ENCODE peak calls at places on chromosomes 16 and 17, in five cellular contexts. E is sigmoid colon, C is transverse colon, O is esophagus muscularis mucosa, Y is A549. R is an unnamed sample.

GRCh38 chr16:71746442-71747046 is 22.0 kb upstream of the PHLPP2 start:
- DNase-seq in E (no peak), C (no peak), O (no peak), Y (peak), R (no peak)

GRCh38 chr16:4501071-4501478 is 24.9 kb downstream of the HMOX2 start:
- DNase-seq in E (no peak), C (no peak), O (no peak), Y (no peak), R (no peak)

GRCh38 chr16:15510992-15511391 is 76.6 kb downstream of the BMERB1 start:
- DNase-seq in E (no peak), C (no peak), O (no peak), Y (no peak), R (no peak)

GRCh38 chr16:78773316-78773715 is 673.9 kb downstream of the WWOX start:
- DNase-seq in E (no peak), C (no peak), O (no peak), Y (no peak), R (no peak)

GRCh38 chr16:20056436-20056835 is 17.3 kb downstream of the GPR139 start:
- DNase-seq in E (no peak), C (no peak), O (no peak), Y (no peak), R (no peak)

GRCh38 chr16:87806246-87806607 is 40.4 kb upstream of the KLHDC4 start:
- DNase-seq in E (no peak), C (peak), O (no peak), Y (no peak), R (no peak)

GRCh38 chr16:54171855-54172537 is 114.6 kb downstream of the IRX3 start:
- DNase-seq in E (no peak), C (no peak), O (no peak), Y (no peak), R (no peak)

GRCh38 chr17:60524463-60525346 is 1.3 kb downstream of the APPBP2 start:
- DNase-seq in E (no peak), C (no peak), O (peak), Y (no peak), R (no peak)

GRCh38 chr16:14509055-14509454 is 121.0 kb downstream of the PARN start:
- DNase-seq in E (no peak), C (no peak), O (no peak), Y (peak), R (no peak)

GRCh38 chr16:27330542-27330941 is 16.8 kb downstream of the IL4R start:
- DNase-seq in E (peak), C (peak), O (peak), Y (peak), R (no peak)

DNA sequence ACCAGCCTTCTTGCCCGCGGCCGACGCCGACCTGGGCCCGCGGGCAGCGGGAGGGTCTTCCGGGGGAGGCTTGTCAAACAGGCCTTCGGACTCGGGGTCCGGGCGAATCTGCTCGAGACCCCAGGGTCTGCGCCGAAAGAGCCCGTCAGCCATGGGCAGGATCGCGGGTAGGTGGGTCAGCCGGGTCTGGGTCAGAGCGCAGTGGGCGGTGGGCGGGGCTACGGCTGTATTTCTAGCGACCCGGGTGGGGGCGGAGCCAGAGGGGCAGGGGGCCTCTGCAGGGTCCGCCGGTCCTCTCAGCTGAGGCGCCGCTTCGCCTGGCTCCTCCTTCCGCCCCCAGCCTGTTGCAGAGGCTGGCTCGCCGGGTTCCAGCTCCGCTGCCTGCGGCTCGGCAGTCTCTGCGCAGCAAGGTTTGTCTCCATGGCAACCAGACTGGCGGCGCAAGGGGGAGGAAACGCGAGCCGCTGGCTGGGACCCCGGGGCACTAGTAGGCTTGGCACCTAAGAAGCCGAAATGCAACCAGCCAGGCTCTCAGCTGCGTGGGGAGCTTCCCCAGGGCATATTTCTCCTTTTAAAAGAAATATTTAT is 14.5 kb downstream of the MIS12 start:
- DNase-seq in E (peak), C (peak), O (no peak), Y (peak), R (peak)
- TF ChIP-seq EP300 in E (no peak), C (no peak), O (no peak), Y (no peak), R (no peak)

GRCh38 chr17:79026345-79027273 is 2.6 kb downstream of the C1QTNF1 start:
- DNase-seq in E (peak), C (peak), O (no peak), Y (peak), R (no peak)
- TF ChIP-seq EP300 in E (no peak), C (peak), O (peak), Y (no peak), R (no peak)

DNA sequence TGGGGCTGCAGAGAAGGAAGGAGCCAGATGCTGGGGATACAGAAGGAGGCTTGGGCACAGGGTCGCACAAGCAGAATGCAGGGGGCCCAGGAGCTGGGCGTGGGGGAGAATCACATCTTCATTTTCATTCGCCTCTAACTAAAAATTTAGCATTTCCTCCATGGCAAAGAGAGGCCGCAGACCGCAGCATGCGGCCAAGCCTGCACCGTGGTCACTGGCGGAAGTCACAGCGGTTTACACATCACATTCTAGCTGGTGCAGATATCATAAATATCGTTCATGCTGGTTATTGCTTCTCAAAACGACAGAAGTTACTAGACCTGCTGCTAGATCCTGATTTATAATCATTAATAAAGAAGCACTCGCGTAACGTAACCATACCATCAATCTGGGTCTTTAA is 162.0 kb downstream of the NTN1 start:
- DNase-seq in E (no peak), C (no peak), O (no peak), Y (no peak), R (no peak)
- TF ChIP-seq EP300 in E (no peak), C (no peak), O (no peak), Y (no peak), R (no peak)

DNA sequence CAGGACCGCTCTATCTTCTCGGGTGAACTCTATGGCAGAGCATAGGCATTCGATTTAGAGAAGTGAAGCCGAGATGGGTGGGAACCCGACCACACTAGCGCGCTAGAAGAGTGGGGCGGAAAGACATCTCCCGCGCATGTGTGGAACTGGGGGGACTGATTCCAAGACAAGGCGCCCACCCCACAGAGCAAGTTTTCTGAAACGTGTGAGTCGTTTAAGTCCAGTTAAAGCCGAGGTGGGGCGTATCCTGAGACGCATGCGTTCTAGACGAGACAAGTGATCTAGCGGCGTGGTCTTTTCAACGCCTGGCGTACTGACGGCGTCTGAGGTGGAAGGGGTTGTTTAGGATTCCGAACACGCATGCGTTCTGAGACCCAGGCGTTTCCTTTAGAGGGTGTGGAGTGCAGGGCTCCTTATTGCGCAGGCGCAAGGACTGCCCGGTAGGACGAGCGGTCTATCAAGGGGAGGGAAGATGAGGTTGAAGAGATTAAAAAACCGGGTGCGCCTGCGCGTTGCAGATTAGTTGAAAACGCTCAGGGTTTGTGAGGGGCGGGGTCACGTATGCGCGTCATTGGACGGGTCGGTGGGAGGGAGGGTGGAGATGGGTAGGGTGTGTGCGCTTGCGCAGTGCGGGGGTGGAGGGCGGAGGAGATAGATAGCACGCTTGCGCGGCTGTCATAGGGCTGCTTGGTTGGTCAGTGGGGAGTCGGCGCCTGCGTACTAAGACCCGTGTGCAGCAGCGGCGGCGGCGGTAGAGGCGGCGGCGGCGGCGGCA is at the start of gene EIF5A:
- DNase-seq in E (peak), C (peak), O (peak), Y (peak), R (peak)
- TF ChIP-seq EP300 in E (no peak), C (no peak), O (no peak), Y (no peak), R (no peak)

GRCh38 chr16:84833542-84834402 is 14.0 kb downstream of the CRISPLD2 start:
- DNase-seq in E (peak), C (no peak), O (no peak), Y (no peak), R (no peak)

GRCh38 chr16:84833142-84833495 is 13.3 kb downstream of the CRISPLD2 start:
- DNase-seq in E (peak), C (no peak), O (no peak), Y (no peak), R (no peak)

GRCh38 chr16:84834403-84834772 is 14.6 kb downstream of the CRISPLD2 start:
- DNase-seq in E (no peak), C (no peak), O (no peak), Y (no peak), R (no peak)

GRCh38 chr16:84830765-84831384 is 11.1 kb downstream of the CRISPLD2 start:
- DNase-seq in E (peak), C (no peak), O (no peak), Y (no peak), R (no peak)

DNA sequence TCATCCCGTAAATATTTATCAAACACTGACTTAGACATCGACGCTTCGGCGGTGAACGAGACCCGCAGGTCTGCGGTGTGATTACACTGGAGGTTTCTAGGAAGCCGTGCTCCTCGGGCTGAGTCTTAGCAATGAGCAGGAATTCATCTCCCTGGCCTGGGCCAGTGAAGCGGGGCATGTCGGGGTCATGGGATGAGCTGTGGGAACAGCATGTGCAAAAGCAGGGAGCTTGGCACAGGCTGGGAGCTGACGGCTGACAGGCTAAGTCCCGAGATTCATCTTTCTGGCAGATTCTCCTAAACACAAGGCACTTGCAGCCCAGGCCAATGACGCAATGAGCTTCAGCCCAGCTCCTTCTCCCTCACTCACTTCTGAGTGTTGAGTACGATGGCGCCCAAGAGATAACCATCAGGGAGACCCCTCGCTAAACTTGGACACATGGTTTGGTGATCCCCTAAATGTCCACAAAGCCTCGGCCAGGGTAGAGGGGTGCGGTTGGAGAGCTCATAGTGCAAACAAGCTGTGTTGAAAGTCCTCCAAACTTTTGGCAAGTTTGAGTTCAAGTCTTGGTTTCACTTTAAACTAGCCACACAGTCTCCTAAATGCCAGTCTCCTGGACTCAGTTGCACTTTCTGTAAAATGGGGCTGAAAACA is 12.8 kb downstream of the CRISPLD2 start:
- DNase-seq in E (peak), C (peak), O (peak), Y (no peak), R (no peak)
- TF ChIP-seq EP300 in E (peak), C (peak), O (peak), Y (no peak), R (no peak)

GRCh38 chr17:72253597-72253996 is 132.8 kb downstream of the SOX9 start:
- DNase-seq in E (no peak), C (no peak), O (no peak), Y (no peak), R (no peak)
- TF ChIP-seq EP300 in E (no peak), C (no peak), O (no peak), Y (no peak), R (no peak)

DNA sequence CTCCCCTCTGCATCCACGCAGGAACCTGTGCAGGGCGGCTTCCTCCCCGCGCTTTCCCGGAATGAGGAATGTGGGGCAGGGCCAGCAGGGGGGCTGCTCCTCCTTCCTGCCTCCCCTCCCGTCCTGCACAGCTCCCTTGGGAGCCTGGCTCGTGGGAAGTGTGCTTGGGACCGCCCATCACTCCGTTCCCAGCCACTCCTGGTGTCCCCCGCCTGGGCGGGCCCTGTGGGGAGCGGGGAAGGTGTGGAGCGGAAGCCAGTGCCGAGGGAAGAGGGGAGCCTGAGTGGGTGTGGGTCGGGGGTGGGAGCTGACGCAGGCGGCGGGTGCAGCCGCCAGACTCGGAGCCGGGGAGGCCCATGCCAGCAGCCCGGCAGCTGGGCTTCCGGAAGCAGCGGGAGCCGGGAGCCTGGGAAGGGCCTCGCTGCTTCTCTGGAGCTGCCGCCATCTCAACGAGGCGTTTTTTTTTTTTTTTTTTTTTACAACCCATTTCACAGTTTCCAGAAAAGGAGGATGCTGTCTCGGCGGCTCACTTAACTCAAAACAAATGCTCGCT is 24.2 kb downstream of the BAHCC1 start:
- DNase-seq in E (peak), C (peak), O (peak), Y (peak), R (no peak)
- TF ChIP-seq EP300 in E (no peak), C (peak), O (peak), Y (peak), R (no peak)